ENCODE peak calls at places on chromosomes 13 and 19, in six cellular contexts. M is heart right ventricle, Q is A549, F is HCT116, W is fibroblast of the aortic adventitia, S is AG04450. I is an unnamed sample.

GRCh38 chr13:97914537-97914936 is 38.9 kb upstream of the IPO5 start:
- DNase-seq in S (no peak), M (no peak), W (peak), F (no peak), Q (no peak), I (peak)

GRCh38 chr19:18397242-18398202 is at the start of gene LRRC25:
- DNase-seq in W (no peak), S (no peak), M (peak), Q (no peak), F (no peak), I (no peak)

GRCh38 chr19:36837525-36837901 is 674 bp downstream of the ZNF790 start:
- DNase-seq in Q (no peak), M (no peak), F (no peak), W (no peak), S (no peak), I (no peak)

GRCh38 chr13:39105110-39105509 is 66.9 kb downstream of the NHLRC3 start:
- DNase-seq in M (no peak), Q (no peak), F (no peak), W (peak), S (no peak), I (peak)

GRCh38 chr19:47701717-47702552 is 11.3 kb upstream of the EHD2 start:
- DNase-seq in F (no peak), S (no peak), W (no peak), Q (no peak), M (no peak), I (no peak)

GRCh38 chr13:30880756-30881155 is 25.3 kb upstream of the MEDAG start:
- DNase-seq in Q (peak), F (no peak), S (peak), W (peak), M (no peak), I (peak)

GRCh38 chr13:110702591-110703526 is 3.1 kb downstream of the CARS2 start:
- DNase-seq in W (peak), F (no peak), Q (no peak), S (no peak), M (no peak), I (peak)

GRCh38 chr13:33178197-33178699 is 107.3 kb downstream of the STARD13 start:
- DNase-seq in F (no peak), M (no peak), W (peak), S (no peak), Q (no peak), I (no peak)

GRCh38 chr13:21898461-21898860 is 227.6 kb downstream of the FGF9 start:
- DNase-seq in M (no peak), S (no peak), Q (no peak), W (no peak), F (no peak), I (no peak)

GRCh38 chr19:4654437-4655361 is 15.4 kb downstream of the TNFAIP8L1 start:
- DNase-seq in F (no peak), W (no peak), Q (no peak), S (no peak), M (no peak), I (no peak)

GRCh38 chr19:14718522-14719113 is 28.8 kb downstream of the ZNF333 start:
- DNase-seq in M (no peak), Q (no peak), W (peak), F (no peak), S (no peak), I (no peak)

DNA sequence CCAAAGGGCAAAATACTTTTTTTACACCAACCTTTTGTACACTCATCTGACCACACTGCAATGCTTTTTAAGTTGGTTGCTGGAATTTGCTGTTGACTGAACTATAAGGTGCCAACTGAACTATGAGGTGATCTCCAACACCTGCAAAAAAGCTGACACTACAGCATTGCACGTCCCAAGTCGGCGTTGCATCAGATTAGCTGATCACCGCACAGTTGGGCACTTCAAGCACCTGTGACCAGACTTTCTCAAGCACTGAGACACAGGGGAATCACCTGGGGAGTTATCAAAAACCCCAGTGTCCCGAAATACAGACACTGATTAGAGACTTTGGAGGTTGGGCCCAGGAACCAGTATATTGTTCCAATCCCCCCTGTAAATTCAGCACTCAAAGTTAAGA is 1.1 kb downstream of the NLRP11 start:
- DNase-seq in S (no peak), W (no peak), M (no peak), F (peak), Q (no peak), I (no peak)
- TF ChIP-seq CTCF in S (no peak), W (no peak), M (no peak), F (no peak), Q (no peak), I (no peak)

DNA sequence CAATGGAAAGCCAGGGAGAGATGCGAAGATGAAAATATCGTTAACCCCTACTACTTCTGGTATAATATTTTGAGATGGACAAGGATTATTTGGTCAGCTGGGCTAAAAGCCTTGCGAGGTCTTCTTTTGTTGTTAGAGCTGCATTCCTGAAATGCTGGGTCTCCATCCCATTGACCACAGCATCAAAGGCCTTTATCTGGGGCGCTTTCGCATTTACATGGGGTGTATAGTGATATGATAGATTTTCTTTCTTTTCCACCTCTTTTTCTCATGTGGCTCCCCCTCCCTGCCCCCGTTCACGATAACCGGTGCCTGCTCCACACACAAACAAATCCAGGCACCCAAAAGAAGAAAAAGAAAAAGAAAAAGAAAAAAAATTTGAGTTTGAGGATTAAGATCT is 77.5 kb downstream of the ZNF536 start:
- DNase-seq in S (no peak), F (no peak), Q (no peak), M (no peak), W (no peak), I (no peak)
- H3K4me3 ChIP-seq in S (no peak), F (no peak), Q (no peak), M (no peak), W (no peak), I (no peak)

GRCh38 chr19:58328999-58329398 is 2.2 kb downstream of the ZSCAN22 start:
- DNase-seq in W (no peak), S (no peak), Q (no peak), M (no peak), F (no peak), I (no peak)
- TF ChIP-seq CTCF in W (no peak), S (no peak), Q (no peak), M (no peak), F (peak), I (no peak)

DNA sequence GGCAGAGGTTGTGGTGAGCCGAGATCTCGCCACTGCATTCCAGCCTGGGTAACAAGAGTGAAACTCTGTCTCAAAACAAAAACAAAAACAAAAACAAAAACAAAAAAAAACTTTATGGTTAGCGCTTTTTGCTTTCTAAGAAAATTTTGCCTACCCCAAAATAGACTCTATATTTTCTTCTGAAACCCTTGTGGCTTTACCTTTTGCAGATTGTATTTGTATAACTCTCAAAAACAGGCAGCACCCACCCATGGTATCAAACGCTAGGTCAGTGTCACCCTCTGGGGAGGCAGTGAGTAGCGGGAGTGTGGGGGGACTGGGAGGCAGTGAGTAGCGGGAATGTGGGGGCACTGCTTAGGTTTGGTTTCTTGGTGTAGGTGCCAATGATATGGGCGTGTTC is 7.5 kb upstream of the SLC39A3 start:
- DNase-seq in M (no peak), Q (no peak), S (no peak), F (no peak), W (no peak), I (no peak)
- H3K4me3 ChIP-seq in M (no peak), Q (no peak), S (no peak), F (no peak), W (no peak), I (no peak)

DNA sequence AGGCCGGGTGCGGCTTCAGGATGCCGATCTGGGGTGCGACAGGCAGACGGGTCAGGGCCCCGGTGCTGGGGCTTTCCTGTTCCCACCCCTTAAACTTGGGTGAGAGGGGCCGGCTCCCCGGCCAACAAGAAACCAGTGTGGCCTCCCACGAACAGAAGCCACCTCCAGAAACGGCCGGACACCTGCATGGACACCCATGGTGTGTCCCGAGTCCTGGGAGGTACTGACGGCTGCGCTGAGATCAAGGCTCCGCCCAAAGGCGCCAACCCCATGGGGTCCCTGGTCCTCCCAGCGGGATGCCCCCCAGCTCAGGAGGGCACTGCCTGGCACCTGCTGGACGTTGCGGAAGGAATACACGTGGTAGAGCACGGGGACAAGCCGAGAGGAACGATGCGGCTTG is 11.5 kb downstream of the POLRMT start:
- DNase-seq in S (no peak), Q (no peak), F (no peak), W (no peak), M (no peak), I (no peak)
- TF ChIP-seq CTCF in S (no peak), Q (no peak), F (no peak), W (no peak), M (no peak), I (no peak)

GRCh38 chr19:41499899-41500298 is 56.9 kb downstream of the ERICH4 start:
- DNase-seq in M (no peak), W (no peak), F (no peak), Q (no peak), S (no peak), I (no peak)
- H3K4me3 ChIP-seq in M (peak), W (no peak), F (no peak), Q (no peak), S (no peak), I (no peak)

DNA sequence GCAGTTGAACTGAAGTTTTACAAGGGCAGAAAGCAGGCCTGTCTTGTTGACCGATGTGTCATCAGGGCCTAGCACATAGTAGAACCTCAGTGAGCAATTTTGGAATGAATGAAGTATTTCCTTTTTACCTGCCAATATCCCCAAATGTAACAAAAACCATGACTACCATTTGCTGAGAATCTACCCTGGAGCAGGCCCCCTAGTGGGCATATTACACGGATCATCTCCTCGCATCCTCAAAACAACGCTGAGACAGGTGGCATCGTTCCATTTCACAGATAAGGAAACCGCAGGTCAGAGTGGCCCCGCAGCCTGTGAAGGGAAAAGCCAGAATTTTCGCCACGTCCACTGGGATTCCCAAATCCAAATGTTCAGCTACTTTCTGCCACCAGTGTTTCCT is 77.9 kb downstream of the CACNA1A start:
- DNase-seq in W (peak), S (peak), Q (no peak), M (no peak), F (peak), I (peak)
- TF ChIP-seq CTCF in W (peak), S (peak), Q (peak), M (peak), F (peak), I (peak)

DNA sequence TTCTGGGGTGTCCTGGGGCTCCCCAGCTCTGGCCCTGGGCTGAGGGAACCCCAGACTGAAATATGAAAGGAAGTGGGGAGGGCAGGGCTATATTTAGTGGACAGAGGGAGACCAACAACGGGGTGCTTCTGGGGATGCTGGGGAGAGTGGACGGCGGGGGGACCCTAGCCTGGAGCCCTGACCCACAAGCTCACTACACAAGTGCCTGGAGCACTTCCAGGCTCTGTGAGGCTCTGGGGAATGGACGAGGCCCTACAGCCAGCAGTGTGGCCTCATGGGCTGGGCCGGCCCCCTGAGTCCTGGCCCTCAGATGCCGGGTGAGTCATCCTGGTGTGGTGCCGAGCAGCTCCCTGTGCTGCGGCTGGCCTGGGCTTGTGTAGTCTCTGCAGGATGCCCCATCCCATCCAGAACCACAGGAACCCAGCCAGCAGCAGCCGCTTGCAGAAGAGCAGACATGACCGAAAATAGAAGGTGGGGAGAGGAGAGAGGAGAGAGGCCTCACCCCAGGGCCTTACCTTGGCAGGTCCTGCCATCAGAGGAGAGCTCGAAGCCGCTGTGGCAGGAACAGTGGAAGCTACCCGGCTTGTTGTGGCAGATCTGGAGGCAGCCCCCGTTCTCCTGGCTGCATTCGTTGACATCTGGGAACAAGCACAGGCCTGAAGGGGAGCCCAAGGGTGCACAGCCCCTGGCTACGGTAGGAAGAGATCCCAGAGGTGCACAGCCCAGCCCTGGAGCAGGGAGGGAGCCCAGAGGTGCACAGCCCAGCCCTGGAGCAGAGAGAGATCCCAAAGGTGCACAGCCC is 26.1 kb downstream of the GAS6 start:
- DNase-seq in W (peak), S (peak), F (peak), M (peak), Q (peak), I (peak)
- H3K4me3 ChIP-seq in W (peak), S (peak), F (peak), M (no peak), Q (peak), I (peak)

DNA sequence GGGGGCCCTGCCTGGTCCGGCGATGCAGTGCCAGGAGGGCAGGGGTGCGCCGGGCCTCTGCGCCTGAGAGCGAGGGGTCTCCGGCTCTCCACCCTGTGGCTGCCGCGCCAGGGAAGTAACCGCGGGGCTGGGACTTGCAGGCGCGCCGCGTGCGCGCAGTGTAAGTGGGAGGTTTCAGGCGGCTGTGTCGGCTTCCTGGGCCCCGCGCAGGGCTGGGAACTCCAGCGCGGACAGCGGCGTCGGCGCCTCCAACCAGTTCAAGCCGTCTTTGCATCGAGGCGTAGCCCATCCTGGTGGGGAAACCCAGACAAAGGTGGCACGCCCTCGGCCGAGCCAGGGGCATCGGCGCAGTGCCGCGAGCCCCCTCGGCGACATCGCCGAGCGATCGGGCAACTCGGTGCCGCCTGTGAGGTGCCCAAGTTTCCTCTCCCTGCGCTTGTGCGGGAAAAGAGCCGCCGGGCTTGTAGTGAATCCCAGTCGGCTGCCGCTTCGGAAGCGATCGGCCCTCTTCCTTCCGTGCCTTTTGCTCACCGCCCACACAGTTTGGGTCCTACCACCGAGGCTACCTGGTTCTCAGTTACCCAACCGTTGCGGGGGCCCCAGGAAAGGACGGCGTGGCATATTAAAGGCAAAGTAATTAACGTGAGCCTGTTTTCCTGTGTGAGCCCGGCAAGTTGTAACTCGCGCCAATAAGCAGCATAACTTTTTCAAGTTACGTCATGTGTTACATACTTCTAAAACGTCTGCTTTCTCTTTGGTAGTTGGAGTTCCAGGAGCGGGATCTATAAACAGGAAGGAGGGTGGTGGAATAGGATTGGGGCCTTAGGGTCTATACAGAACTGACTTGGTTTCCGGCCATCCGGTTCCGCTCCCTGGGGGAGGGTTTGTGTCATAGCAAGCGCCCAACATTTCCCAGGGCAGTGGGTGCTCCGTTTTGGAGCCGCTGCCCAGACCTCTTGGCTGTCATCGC is 1.2 kb downstream of the LRCH1 start:
- DNase-seq in F (peak), W (peak), S (no peak), M (peak), Q (peak), I (peak)
- TF ChIP-seq CTCF in F (no peak), W (peak), S (peak), M (peak), Q (no peak), I (peak)

I was measured in cardiac fibroblast.